ENCODE peak calls at places on chromosome 13, in seven cellular contexts. L is cardiac muscle cell; E is Panc1; Y is CD4-positive, alpha-beta T cell; D is uterus; F is lower lobe of right lung; K is Peyer's patch. I is an unnamed sample.

GRCh38 chr13:53501387-53501786 is 472.8 kb downstream of the OLFM4 start:
- DNase-seq in D (no peak), F (no peak), Y (no peak), K (no peak), E (no peak), L (no peak), I (no peak)

GRCh38 chr13:29480893-29481525 is 114.5 kb downstream of the SLC7A1 start:
- DNase-seq in K (no peak), L (no peak), F (no peak), Y (no peak), E (no peak), D (no peak), I (no peak)

GRCh38 chr13:113205428-113205931 is 3.0 kb downstream of the PCID2 start:
- DNase-seq in E (no peak), F (no peak), K (no peak), D (no peak), Y (no peak), L (no peak), I (no peak)

GRCh38 chr13:90645582-90645981 is 701.9 kb upstream of the MIR17HG start:
- DNase-seq in D (no peak), E (no peak), Y (no peak), K (no peak), L (no peak), F (no peak), I (no peak)

GRCh38 chr13:109180905-109181425 is 551.6 kb downstream of the MYO16 start:
- DNase-seq in F (no peak), Y (no peak), D (no peak), E (no peak), L (no peak), K (no peak), I (no peak)

GRCh38 chr13:41960195-41960699 is 662 bp downstream of the VWA8 start:
- DNase-seq in F (no peak), E (no peak), L (peak; percentile 59), Y (no peak), D (no peak), K (peak; percentile 48), I (no peak)

GRCh38 chr13:27295096-27295495 is 24.5 kb downstream of the RASL11A start:
- DNase-seq in D (no peak), Y (no peak), L (no peak), F (no peak), E (no peak), K (no peak), I (no peak)

GRCh38 chr13:77480071-77480470 is 55.4 kb upstream of the SCEL start:
- DNase-seq in D (no peak), Y (no peak), F (no peak), E (no peak), K (no peak), L (no peak), I (no peak)

GRCh38 chr13:31945202-31945978 is 86.2 kb upstream of the FRY start:
- DNase-seq in Y (no peak), L (peak; percentile 46), D (peak; percentile 30), F (peak; percentile 81), K (peak; percentile 60), E (no peak), I (peak; percentile 71)

GRCh38 chr13:24452044-24452443 is 60.5 kb downstream of the PARP4 start:
- DNase-seq in K (no peak), E (no peak), D (no peak), F (no peak), L (no peak), Y (no peak), I (no peak)

GRCh38 chr13:44768775-44769578 is 192.8 kb upstream of the TSC22D1 start:
- DNase-seq in K (no peak), F (no peak), E (no peak), Y (no peak), L (no peak), D (no peak), I (no peak)

GRCh38 chr13:100581030-100581429 is 7.6 kb downstream of the GGACT start:
- DNase-seq in D (no peak), K (no peak), L (no peak), F (no peak), Y (no peak), E (no peak), I (no peak)

GRCh38 chr13:51808811-51809210 is 4.8 kb upstream of the DHRS12 start:
- DNase-seq in D (no peak), Y (no peak), E (no peak), K (no peak), F (no peak), L (no peak), I (no peak)

GRCh38 chr13:99103536-99103935 is 97.1 kb upstream of the UBAC2 start:
- DNase-seq in Y (no peak), F (no peak), E (no peak), L (peak; percentile 34), D (no peak), K (no peak), I (no peak)

GRCh38 chr13:110813646-110814624 is 100.4 kb downstream of the ING1 start:
- DNase-seq in L (no peak), E (no peak), D (no peak), Y (no peak), F (no peak), K (no peak), I (no peak)

GRCh38 chr13:34748561-34748960 is 193.5 kb upstream of the NBEA start:
- DNase-seq in Y (no peak), K (no peak), D (no peak), E (no peak), L (no peak), F (no peak), I (no peak)

GRCh38 chr13:52353116-52353718 is 52.8 kb downstream of the THSD1 start:
- DNase-seq in F (no peak), K (no peak), E (no peak), L (no peak), D (no peak), Y (no peak), I (no peak)

GRCh38 chr13:44790289-44790688 is 199.0 kb downstream of the NUFIP1 start:
- DNase-seq in K (no peak), F (no peak), L (no peak), D (no peak), Y (no peak), E (no peak), I (no peak)

GRCh38 chr13:26463848-26464247 is 93.6 kb upstream of the WASF3 start:
- DNase-seq in E (no peak), K (no peak), D (no peak), F (no peak), Y (no peak), L (no peak), I (no peak)

GRCh38 chr13:29713841-29714240 is 118.4 kb upstream of the SLC7A1 start:
- DNase-seq in D (no peak), K (no peak), E (no peak), L (no peak), F (no peak), Y (no peak), I (no peak)

GRCh38 chr13:26326562-26326961 is 72.6 kb downstream of the CDK8 start:
- DNase-seq in F (no peak), K (no peak), Y (no peak), E (no peak), D (no peak), L (no peak), I (no peak)

GRCh38 chr13:74325106-74325505 is 190.9 kb upstream of the KLF12 start:
- DNase-seq in L (peak; percentile 18), K (no peak), E (no peak), F (no peak), Y (no peak), D (no peak), I (no peak)

GRCh38 chr13:24747248-24748151 is 16.5 kb upstream of the RNF17 start:
- DNase-seq in E (no peak), L (peak; percentile 47), K (no peak), F (no peak), Y (no peak), D (no peak), I (no peak)

GRCh38 chr13:26074706-26075105 is 22.9 kb upstream of the SHISA2 start:
- DNase-seq in K (no peak), D (no peak), Y (no peak), F (no peak), L (no peak), E (no peak), I (no peak)

GRCh38 chr13:52450012-52450792 is at the start of gene VPS36:
- DNase-seq in F (peak; percentile 98), D (peak; percentile 97), Y (peak; percentile 92), L (peak; percentile 99), K (peak; percentile 98), E (peak; percentile 60), I (peak; percentile 83)

GRCh38 chr13:51916419-51916818 is 54.6 kb downstream of the CCDC70 start:
- DNase-seq in D (no peak), F (no peak), E (no peak), L (no peak), K (no peak), Y (no peak), I (no peak)

DNA sequence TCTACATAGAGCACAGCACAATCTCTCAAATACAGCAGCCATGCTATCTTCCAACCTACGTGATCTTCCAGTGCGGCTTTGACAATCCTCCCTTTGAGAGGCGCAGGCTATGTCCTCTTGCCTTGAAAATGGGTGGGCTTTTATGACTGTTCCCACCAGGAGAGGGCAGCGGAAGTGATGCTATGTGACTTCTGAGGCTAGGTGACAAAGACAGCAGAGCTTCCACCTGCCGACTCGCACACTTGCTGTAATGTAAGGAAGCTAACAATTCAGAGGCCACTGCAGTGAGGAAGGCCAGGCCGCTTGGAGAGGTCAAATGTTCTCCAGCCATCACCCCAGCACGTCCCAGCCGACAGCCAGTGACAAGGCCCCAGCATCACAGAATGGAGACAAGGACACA is 65.8 kb downstream of the MRPL57 start:
- DNase-seq in F (no peak), K (no peak), D (no peak), Y (no peak), L (peak; percentile 39), E (no peak), I (no peak)
- TF ChIP-seq CTCF in F (no peak), K (no peak), D (no peak), Y (no peak), L (no peak), E (no peak), I (no peak)

GRCh38 chr13:79710376-79710775 is 229.4 kb downstream of the NDFIP2 start:
- DNase-seq in E (no peak), F (no peak), K (no peak), Y (no peak), D (no peak), L (no peak), I (no peak)

GRCh38 chr13:79711631-79712030 is 230.7 kb downstream of the NDFIP2 start:
- DNase-seq in E (no peak), K (no peak), L (no peak), F (no peak), Y (no peak), D (no peak), I (no peak)

GRCh38 chr13:79703772-79704171 is 222.8 kb downstream of the NDFIP2 start:
- DNase-seq in F (no peak), E (no peak), D (no peak), L (no peak), K (no peak), Y (no peak), I (no peak)

GRCh38 chr13:79709526-79709925 is 228.6 kb downstream of the NDFIP2 start:
- DNase-seq in L (no peak), D (no peak), E (no peak), K (no peak), Y (no peak), F (no peak), I (no peak)
- H3K27ac ChIP-seq in L (no peak overlapping the region), D (no peak overlapping the region), E (no peak overlapping the region), K (no peak overlapping the region), Y (no peak overlapping the region), F (no peak overlapping the region), I (peak overlapping the region; percentile 49)

GRCh38 chr13:111900390-111901180 is 166.4 kb upstream of the SOX1 start:
- DNase-seq in Y (no peak), D (no peak), L (no peak), E (no peak), K (no peak), F (no peak), I (no peak)
- H3K9me3 ChIP-seq in Y (no peaks in the 10 kb centered on the region), D (no peaks in the 10 kb centered on the region), L (no peaks in the 10 kb centered on the region), E (no peaks in the 10 kb centered on the region), K (no peaks in the 10 kb centered on the region), F (no peaks in the 10 kb centered on the region), I (no peaks in the 10 kb centered on the region)

GRCh38 chr13:39417131-39417530 is 185.9 kb downstream of the LHFPL6 start:
- DNase-seq in D (no peak), L (peak; percentile 65), K (no peak), F (no peak), E (no peak), Y (no peak), I (no peak)
- TF ChIP-seq CTCF in D (no peak), L (peak; percentile 42), K (no peak), F (peak; percentile 14), E (peak; percentile 27), Y (no peak), I (peak; percentile 3)

I was measured in RWPE2.